ENCODE peak calls at places on chromosomes 4 and X, in four cellular contexts. L is tibial nerve; S is WTC11; E is CD8-positive, alpha-beta T cell. H is an unnamed sample.

GRCh38 chrX:142095816-142096215 is 109.3 kb downstream of the MAGEC2 start:
- DNase-seq in E (no peak), S (no peak), L (no peak), H (peak)

GRCh38 chr4:183182873-183183725 is 84.0 kb downstream of the WWC2 start:
- DNase-seq in S (peak), L (no peak), E (no peak), H (no peak)

GRCh38 chr4:47372561-47372960 is 90.9 kb downstream of the COMMD8 start:
- DNase-seq in E (no peak), S (no peak), L (no peak), H (no peak)

GRCh38 chr4:47154816-47155370 is 123.5 kb downstream of the GABRB1 start:
- DNase-seq in E (no peak), S (no peak), L (no peak), H (peak)

GRCh38 chrX:129404670-129405008 is 118.7 kb downstream of the SMARCA1 start:
- DNase-seq in S (no peak), E (no peak), L (no peak), H (no peak)

GRCh38 chr4:68498413-68499007 is 51.2 kb downstream of the TMPRSS11E start:
- DNase-seq in L (no peak), S (peak), E (peak), H (peak)

GRCh38 chr4:46372878-46373277 is 17.1 kb downstream of the GABRA2 start:
- DNase-seq in S (no peak), E (no peak), L (no peak), H (no peak)

GRCh38 chr4:157096439-157096838 is 20.5 kb downstream of the GLRB start:
- DNase-seq in L (no peak), S (no peak), E (no peak), H (no peak)

GRCh38 chr4:166622425-166622977 is 611.8 kb downstream of the SPOCK3 start:
- DNase-seq in L (no peak), S (no peak), E (no peak), H (no peak)

H was measured in Ammon's horn.